ENCODE peak calls at places on chromosomes 11 and 22, in five cellular contexts. O is neuronal stem cell; S is CD8-positive, alpha-beta memory T cell; B is SJSA1; L is bronchial epithelial cell. G is an unnamed sample.

GRCh38 chr11:134332189-134332631 is 422 bp downstream of the GLB1L2 start:
- DNase-seq in O (peak; percentile 35), S (peak; percentile 56), B (no peak), L (no peak), G (no peak)

GRCh38 chr11:28838741-28839140 is 730.6 kb downstream of the METTL15 start:
- DNase-seq in O (no peak), S (no peak), B (no peak), L (no peak), G (no peak)

GRCh38 chr11:57458410-57459111 is 1.8 kb upstream of the RTN4RL2 start:
- DNase-seq in O (no peak), S (peak; percentile 60), B (no peak), L (no peak), G (no peak)

GRCh38 chr11:77346906-77347603 is 45.6 kb upstream of the GDPD4 start:
- DNase-seq in O (no peak), S (no peak), B (peak; percentile 44), L (no peak), G (no peak)

GRCh38 chr11:96254087-96254486 is 88.9 kb downstream of the MAML2 start:
- DNase-seq in O (no peak), S (peak; percentile 47), B (no peak), L (no peak), G (no peak)

GRCh38 chr11:30360741-30361140 is 37.8 kb downstream of the ARL14EP start:
- DNase-seq in O (no peak), S (no peak), B (no peak), L (peak; percentile 95), G (no peak)

GRCh38 chr11:70078095-70078795 is at the start of gene ANO1:
- DNase-seq in O (no peak), S (no peak), B (peak; percentile 64), L (no peak), G (no peak)

GRCh38 chr11:107696140-107696539 is 15.7 kb downstream of the SLN start:
- DNase-seq in O (no peak), S (no peak), B (no peak), L (peak; percentile 93), G (no peak)

GRCh38 chr22:44697423-44698179 is 4.4 kb upstream of the PRR5 start:
- DNase-seq in O (peak; percentile 72), S (peak; percentile 90), B (peak; percentile 88), L (peak; percentile 43), G (no peak)

GRCh38 chr11:2668876-2669275 is 30.9 kb downstream of the KCNQ1OT1 start:
- DNase-seq in O (no peak), S (no peak), B (peak; percentile 36), L (no peak), G (no peak)

GRCh38 chr22:50269573-50270301 is 443 bp downstream of the MAPK11 start:
- DNase-seq in O (no peak), S (peak; percentile 58), B (no peak), L (no peak), G (no peak)

GRCh38 chr11:119571311-119571710 is 148.3 kb upstream of the THY1 start:
- DNase-seq in O (no peak), S (no peak), B (no peak), L (no peak), G (no peak)

GRCh38 chr11:72568861-72569260 is 105.4 kb downstream of the PDE2A start:
- DNase-seq in O (no peak), S (no peak), B (no peak), L (peak; percentile 61), G (no peak)

GRCh38 chr11:106159846-106160245 is 82.4 kb downstream of the AASDHPPT start:
- DNase-seq in O (no peak), S (no peak), B (no peak), L (peak; percentile 74), G (no peak)

GRCh38 chr11:45110562-45110961 is 35.9 kb upstream of the PRDM11 start:
- DNase-seq in O (peak; percentile 81), S (peak; percentile 64), B (peak; percentile 62), L (peak; percentile 70), G (peak; percentile 55)

GRCh38 chr11:118415739-118416068 is 14.3 kb downstream of the ATP5MG start:
- DNase-seq in O (no peak), S (peak; percentile 53), B (peak; percentile 71), L (peak; percentile 75), G (no peak)

GRCh38 chr22:40420341-40421081 is 50.1 kb downstream of the SGSM3 start:
- DNase-seq in O (no peak), S (peak; percentile 20), B (no peak), L (no peak), G (no peak)

GRCh38 chr22:37525746-37526350 is 6.6 kb upstream of the CARD10 start:
- DNase-seq in O (no peak), S (no peak), B (no peak), L (no peak), G (no peak)

GRCh38 chr11:67283490-67283963 is 5.6 kb upstream of the ANKRD13D start:
- DNase-seq in O (no peak), S (no peak), B (no peak), L (no peak), G (no peak)

GRCh38 chr22:32765117-32765618 is 36.3 kb upstream of the TIMP3 start:
- DNase-seq in O (no peak), S (no peak), B (no peak), L (no peak), G (no peak)

GRCh38 chr11:133598879-133599278 is 66.6 kb upstream of the OPCML start:
- DNase-seq in O (no peak), S (no peak), B (no peak), L (no peak), G (no peak)

GRCh38 chr11:106585061-106585460 is 433.2 kb downstream of the GUCY1A2 start:
- DNase-seq in O (peak; percentile 1), S (no peak), B (no peak), L (peak; percentile 32), G (peak; percentile 18)

GRCh38 chr11:60785806-60786361 is 751 bp downstream of the MS4A10 start:
- DNase-seq in O (no peak), S (no peak), B (peak; percentile 84), L (no peak), G (no peak)

GRCh38 chr11:118398797-118399564 is 2.4 kb upstream of the ATP5MG start:
- DNase-seq in O (no peak), S (peak; percentile 85), B (no peak), L (peak; percentile 46), G (no peak)

GRCh38 chr22:41512421-41513194 is 31.7 kb downstream of the POLR3H start:
- DNase-seq in O (peak; percentile 57), S (no peak), B (no peak), L (peak; percentile 50), G (peak; percentile 86)

GRCh38 chr22:22616636-22617035 is 27.8 kb upstream of the GGTLC2 start:
- DNase-seq in O (no peak), S (no peak), B (no peak), L (peak; percentile 63), G (no peak)

GRCh38 chr11:18088974-18089373 is 16.9 kb downstream of the SAAL1 start:
- DNase-seq in O (no peak), S (no peak), B (no peak), L (no peak), G (no peak)

GRCh38 chr11:18091731-18092130 is 14.2 kb downstream of the SAAL1 start:
- DNase-seq in O (no peak), S (no peak), B (no peak), L (no peak), G (no peak)

GRCh38 chr11:18093946-18094345 is 11.9 kb downstream of the SAAL1 start:
- DNase-seq in O (no peak), S (no peak), B (no peak), L (no peak), G (no peak)

GRCh38 chr11:18088371-18088770 is 17.5 kb downstream of the SAAL1 start:
- DNase-seq in O (no peak), S (no peak), B (peak; percentile 3), L (no peak), G (no peak)
- H3K36me3 ChIP-seq in O (peaks cover 20% of the 10 kb centered on the region), S (peaks cover 20% of the 10 kb centered on the region), B (peaks cover 82% of the 10 kb centered on the region), L (peaks cover 2% of the 10 kb centered on the region), G (peaks cover 11% of the 10 kb centered on the region)

DNA sequence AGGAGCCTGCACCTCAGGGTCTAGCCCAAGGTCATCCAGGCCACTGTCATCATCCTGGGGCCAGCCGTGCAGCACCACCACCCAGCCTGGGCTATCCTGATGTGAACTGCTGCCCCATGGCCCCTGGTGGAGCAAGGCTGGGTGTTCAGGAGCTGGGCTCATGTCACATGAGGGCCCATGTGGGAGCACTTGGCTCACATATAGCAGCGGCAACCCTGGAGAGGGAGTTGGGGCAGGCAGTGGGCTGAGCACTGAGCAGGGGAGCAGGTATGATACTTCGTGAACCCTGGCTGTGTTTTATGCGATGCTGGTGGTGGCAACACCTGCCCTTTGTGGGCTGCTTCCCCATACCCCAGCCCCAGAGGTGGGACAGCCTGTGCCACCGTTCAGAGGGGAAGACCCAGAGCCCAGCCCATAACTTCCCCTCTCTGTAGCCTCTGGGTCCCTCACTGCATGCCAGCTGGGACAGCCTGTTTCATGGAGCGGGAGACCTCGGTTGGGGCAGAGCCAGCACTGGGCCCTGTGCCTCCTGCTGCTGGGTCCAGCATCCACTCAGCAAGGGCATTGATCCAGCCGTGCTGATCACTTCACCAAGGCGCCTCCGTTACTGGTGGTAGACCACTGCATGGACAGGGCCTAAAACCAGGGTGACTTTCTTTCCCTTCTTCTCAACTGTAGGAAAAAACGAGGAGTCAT is 62.5 kb upstream of the SUSD2 start:
- DNase-seq in O (no peak), S (no peak), B (no peak), L (no peak), G (no peak)
- H3K36me3 ChIP-seq in O (peaks cover 44% of the 10 kb centered on the region), S (peaks cover 26% of the 10 kb centered on the region), B (peaks cover 56% of the 10 kb centered on the region), L (peaks cover 33% of the 10 kb centered on the region), G (peaks cover 7% of the 10 kb centered on the region)

GRCh38 chr11:46889251-46889650 is 29.1 kb downstream of the LRP4 start:
- DNase-seq in O (no peak), S (no peak), B (no peak), L (no peak), G (no peak)

GRCh38 chr11:46889689-46890475 is 28.5 kb downstream of the LRP4 start:
- DNase-seq in O (peak; percentile 73), S (peak; percentile 76), B (peak; percentile 73), L (peak; percentile 64), G (peak; percentile 73)

GRCh38 chr11:46890665-46891064 is 27.7 kb downstream of the LRP4 start:
- DNase-seq in O (no peak), S (no peak), B (no peak), L (peak; percentile 10), G (no peak)

GRCh38 chr11:46888636-46889035 is 29.7 kb downstream of the LRP4 start:
- DNase-seq in O (no peak), S (no peak), B (no peak), L (no peak), G (no peak)

DNA sequence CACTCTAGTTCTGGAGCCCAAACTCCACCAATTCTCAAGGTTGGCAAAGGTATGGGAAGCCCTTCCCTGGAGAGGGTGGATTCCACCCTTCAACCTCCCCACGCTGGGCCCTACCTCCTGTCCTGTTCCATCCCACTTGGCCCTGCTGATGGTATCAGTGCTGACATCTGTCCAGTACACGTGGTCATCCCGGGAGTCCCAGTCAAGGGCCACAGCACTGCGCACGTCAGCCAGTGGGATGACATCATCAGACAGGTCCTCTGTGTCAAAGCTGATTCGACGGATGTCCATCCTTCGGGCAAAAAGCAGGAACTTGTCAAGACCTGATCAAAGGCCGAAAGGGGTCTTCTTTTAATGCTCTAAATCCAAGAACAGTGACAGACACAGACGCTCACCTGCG is 32.1 kb downstream of the LRP4 start:
- DNase-seq in O (no peak), S (no peak), B (no peak), L (no peak), G (no peak)
- H3K36me3 ChIP-seq in O (peaks cover 38% of the 10 kb centered on the region), S (no peaks in the 10 kb centered on the region), B (no peaks in the 10 kb centered on the region), L (peaks cover 1% of the 10 kb centered on the region), G (peaks cover 21% of the 10 kb centered on the region)

DNA sequence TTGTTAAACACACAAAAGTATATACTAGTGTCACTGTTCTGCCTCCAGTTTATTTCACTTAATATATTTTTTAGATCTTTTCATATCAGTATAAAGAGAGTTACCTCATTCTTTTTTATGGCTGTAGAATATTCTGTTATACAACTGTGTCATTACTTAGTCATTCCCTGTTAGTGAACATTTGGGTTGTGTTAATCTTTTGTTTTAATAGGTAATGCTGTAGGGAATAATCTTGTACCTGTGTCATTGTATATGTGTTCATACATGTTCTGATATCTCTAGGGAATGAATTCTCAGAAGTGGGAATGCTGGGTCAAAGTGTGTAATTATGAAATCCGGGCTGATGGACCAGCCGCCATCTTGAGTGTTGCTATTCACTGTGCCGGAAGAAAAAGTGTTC is 71.4 kb downstream of the SWAP70 start:
- DNase-seq in O (no peak), S (no peak), B (no peak), L (peak; percentile 55), G (no peak)
- H3K36me3 ChIP-seq in O (peaks cover 20% of the 10 kb centered on the region), S (no peaks in the 10 kb centered on the region), B (peaks cover 59% of the 10 kb centered on the region), L (peaks cover 7% of the 10 kb centered on the region), G (peaks cover 10% of the 10 kb centered on the region)

G was measured in iPS DF 6.9.